ENCODE peak calls at places on chromosomes 1 and 21, in seven cellular contexts. C, A, W, S, P, X and R are unnamed samples.

GRCh38 chr1:117436528-117436927 is 69.3 kb downstream of the MAN1A2 start:
- DNase-seq in C (no peak), A (no peak), W (no peak), S (no peak), P (no peak), X (no peak), R (no peak)

GRCh38 chr1:9643351-9644256 is 7.9 kb upstream of the PIK3CD start:
- DNase-seq in C (no peak), A (no peak), W (no peak), S (no peak), P (no peak), X (no peak), R (no peak)

GRCh38 chr1:119771016-119771415 is 2.3 kb upstream of the HMGCS2 start:
- DNase-seq in C (no peak), A (no peak), W (no peak), S (no peak), P (peak), X (no peak), R (no peak)

GRCh38 chr1:27103498-27103897 is 51.4 kb downstream of the SLC9A1 start:
- DNase-seq in C (no peak), A (no peak), W (no peak), S (no peak), P (no peak), X (no peak), R (no peak)

GRCh38 chr1:204267191-204267601 is 53.4 kb upstream of the GOLT1A start:
- DNase-seq in C (no peak), A (no peak), W (no peak), S (no peak), P (no peak), X (no peak), R (no peak)

GRCh38 chr1:107326823-107327445 is 186.1 kb downstream of the NTNG1 start:
- DNase-seq in C (no peak), A (peak), W (no peak), S (peak), P (no peak), X (no peak), R (no peak)

GRCh38 chr21:44286086-44286715 is 525 bp downstream of the AIRE start:
- DNase-seq in C (no peak), A (no peak), W (no peak), S (no peak), P (no peak), X (no peak), R (no peak)

GRCh38 chr1:30008372-30008997 is 714.9 kb downstream of the MATN1 start:
- DNase-seq in C (no peak), A (no peak), W (no peak), S (no peak), P (no peak), X (no peak), R (no peak)

GRCh38 chr1:237799762-237800474 is 90.8 kb downstream of the ZP4 start:
- DNase-seq in C (no peak), A (peak), W (no peak), S (no peak), P (peak), X (no peak), R (peak)

GRCh38 chr1:33471416-33471815 is 1.0 kb upstream of the ZSCAN20 start:
- DNase-seq in C (no peak), A (no peak), W (no peak), S (no peak), P (no peak), X (no peak), R (no peak)

GRCh38 chr1:221437171-221437570 is 304.7 kb downstream of the DUSP10 start:
- DNase-seq in C (no peak), A (no peak), W (no peak), S (peak), P (no peak), X (no peak), R (no peak)

GRCh38 chr1:155219592-155220031 is 11.1 kb downstream of the MTX1 start:
- DNase-seq in C (no peak), A (no peak), W (no peak), S (peak), P (peak), X (no peak), R (no peak)

GRCh38 chr1:212966619-212967018 is 16.3 kb downstream of the VASH2 start:
- DNase-seq in C (no peak), A (no peak), W (no peak), S (no peak), P (no peak), X (no peak), R (no peak)

GRCh38 chr1:182768973-182769372 is 20.6 kb upstream of the NPL start:
- DNase-seq in C (no peak), A (no peak), W (no peak), S (peak), P (no peak), X (no peak), R (no peak)

GRCh38 chr1:159891275-159892157 is 8.4 kb downstream of the CFAP45 start:
- DNase-seq in C (peak), A (peak), W (peak), S (peak), P (peak), X (peak), R (peak)

GRCh38 chr1:216833516-216833915 is 110.3 kb upstream of the ESRRG start:
- DNase-seq in C (no peak), A (no peak), W (no peak), S (no peak), P (no peak), X (no peak), R (no peak)

GRCh38 chr1:164629971-164630370 is 71.0 kb downstream of the PBX1 start:
- DNase-seq in C (no peak), A (no peak), W (no peak), S (peak), P (no peak), X (no peak), R (no peak)

GRCh38 chr1:68359045-68359444 is 90.7 kb downstream of the RPE65 start:
- DNase-seq in C (no peak), A (no peak), W (no peak), S (peak), P (no peak), X (no peak), R (no peak)

GRCh38 chr1:214843281-214843680 is 239.3 kb upstream of the KCNK2 start:
- DNase-seq in C (no peak), A (no peak), W (no peak), S (peak), P (no peak), X (no peak), R (no peak)

GRCh38 chr1:230345139-230345885 is 80.8 kb downstream of the PGBD5 start:
- DNase-seq in C (no peak), A (no peak), W (no peak), S (no peak), P (no peak), X (no peak), R (no peak)

GRCh38 chr1:51592711-51593110 is 24.2 kb upstream of the OSBPL9 start:
- DNase-seq in C (no peak), A (no peak), W (no peak), S (no peak), P (no peak), X (no peak), R (no peak)

GRCh38 chr1:47984175-47984789 is 12.9 kb downstream of the TRABD2B start:
- DNase-seq in C (no peak), A (peak), W (no peak), S (no peak), P (peak), X (no peak), R (no peak)

GRCh38 chr1:210237514-210237913 is 4.9 kb downstream of the SERTAD4 start:
- DNase-seq in C (no peak), A (no peak), W (no peak), S (peak), P (no peak), X (no peak), R (no peak)

GRCh38 chr1:210236840-210237409 is 4.3 kb downstream of the SERTAD4 start:
- DNase-seq in C (no peak), A (no peak), W (no peak), S (peak), P (no peak), X (peak), R (no peak)

GRCh38 chr1:210237981-210238380 is 5.4 kb downstream of the SERTAD4 start:
- DNase-seq in C (no peak), A (no peak), W (no peak), S (no peak), P (no peak), X (no peak), R (no peak)

GRCh38 chr1:210241121-210241520 is 8.5 kb downstream of the SERTAD4 start:
- DNase-seq in C (no peak), A (no peak), W (no peak), S (no peak), P (no peak), X (no peak), R (no peak)

DNA sequence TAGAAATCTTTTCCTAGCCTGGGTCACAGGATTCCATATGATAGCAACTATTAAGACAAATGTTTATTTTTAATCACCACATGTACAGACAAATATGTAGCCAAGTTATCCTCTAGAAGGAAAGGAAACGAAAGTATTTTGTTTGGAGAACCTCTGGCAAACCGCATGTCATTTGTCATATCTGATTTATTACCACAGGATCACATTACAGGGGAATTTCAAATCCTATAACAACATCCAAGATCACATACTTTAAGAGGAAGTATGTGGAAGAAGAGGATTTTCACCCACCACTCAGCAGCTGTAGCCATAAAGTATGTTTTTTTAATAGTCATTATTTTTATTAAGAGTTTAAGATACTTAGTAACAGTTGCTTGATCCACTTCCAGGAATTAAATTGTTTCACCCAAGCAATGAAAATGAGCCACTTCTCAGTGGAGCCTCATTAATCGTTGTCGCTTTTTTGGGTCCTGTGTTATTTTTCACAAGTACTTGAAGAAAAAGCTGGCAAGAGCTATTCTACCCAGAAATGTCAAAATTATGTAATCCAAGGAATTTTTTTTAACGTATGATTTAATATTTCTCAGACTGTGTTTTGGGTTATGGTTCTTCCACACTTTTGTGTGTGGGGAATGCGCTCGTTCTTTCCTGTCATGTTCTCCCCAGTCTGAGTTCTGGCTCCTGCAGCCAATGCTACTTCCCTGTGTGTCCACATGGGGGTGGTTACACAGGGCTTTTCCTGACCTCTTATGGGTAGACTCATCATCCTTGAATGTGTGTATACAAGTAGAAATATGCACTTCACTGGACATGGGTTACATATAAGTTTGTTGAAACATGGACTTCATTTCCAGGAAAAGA is 6.9 kb downstream of the SERTAD4 start:
- DNase-seq in C (peak), A (peak), W (no peak), S (peak), P (peak), X (no peak), R (no peak)
- TF ChIP-seq CTCF in C (peak), A (peak), W (no peak), S (peak), P (peak), X (peak), R (no peak)

GRCh38 chr1:23483327-23484252 is at the start of gene ASAP3:
- DNase-seq in C (no peak), A (no peak), W (no peak), S (peak), P (peak), X (no peak), R (peak)
- TF ChIP-seq CTCF in C (no peak), A (no peak), W (no peak), S (peak), P (peak), X (no peak), R (peak)

DNA sequence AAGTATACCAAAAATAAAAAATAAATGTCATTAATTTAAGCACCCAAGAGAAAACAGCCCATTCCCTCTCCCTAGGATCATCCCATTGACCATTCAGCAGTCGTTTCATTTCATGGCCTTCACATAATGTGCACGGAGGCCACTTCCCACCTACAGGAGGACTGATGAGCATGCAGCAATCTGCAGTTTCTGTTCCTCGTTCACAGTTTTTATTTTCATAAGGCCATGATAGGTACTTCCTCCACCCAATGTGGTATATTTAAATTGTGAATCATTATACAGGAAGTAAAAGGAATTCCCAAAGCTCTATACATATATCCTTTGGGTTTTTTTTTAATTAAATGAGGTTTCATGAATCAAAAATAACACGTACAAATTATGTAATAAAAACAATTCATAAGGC is 27.7 kb upstream of the SLC44A3 start:
- DNase-seq in C (peak), A (peak), W (no peak), S (no peak), P (no peak), X (no peak), R (peak)
- TF ChIP-seq CTCF in C (peak), A (peak), W (no peak), S (peak), P (peak), X (peak), R (no peak)

DNA sequence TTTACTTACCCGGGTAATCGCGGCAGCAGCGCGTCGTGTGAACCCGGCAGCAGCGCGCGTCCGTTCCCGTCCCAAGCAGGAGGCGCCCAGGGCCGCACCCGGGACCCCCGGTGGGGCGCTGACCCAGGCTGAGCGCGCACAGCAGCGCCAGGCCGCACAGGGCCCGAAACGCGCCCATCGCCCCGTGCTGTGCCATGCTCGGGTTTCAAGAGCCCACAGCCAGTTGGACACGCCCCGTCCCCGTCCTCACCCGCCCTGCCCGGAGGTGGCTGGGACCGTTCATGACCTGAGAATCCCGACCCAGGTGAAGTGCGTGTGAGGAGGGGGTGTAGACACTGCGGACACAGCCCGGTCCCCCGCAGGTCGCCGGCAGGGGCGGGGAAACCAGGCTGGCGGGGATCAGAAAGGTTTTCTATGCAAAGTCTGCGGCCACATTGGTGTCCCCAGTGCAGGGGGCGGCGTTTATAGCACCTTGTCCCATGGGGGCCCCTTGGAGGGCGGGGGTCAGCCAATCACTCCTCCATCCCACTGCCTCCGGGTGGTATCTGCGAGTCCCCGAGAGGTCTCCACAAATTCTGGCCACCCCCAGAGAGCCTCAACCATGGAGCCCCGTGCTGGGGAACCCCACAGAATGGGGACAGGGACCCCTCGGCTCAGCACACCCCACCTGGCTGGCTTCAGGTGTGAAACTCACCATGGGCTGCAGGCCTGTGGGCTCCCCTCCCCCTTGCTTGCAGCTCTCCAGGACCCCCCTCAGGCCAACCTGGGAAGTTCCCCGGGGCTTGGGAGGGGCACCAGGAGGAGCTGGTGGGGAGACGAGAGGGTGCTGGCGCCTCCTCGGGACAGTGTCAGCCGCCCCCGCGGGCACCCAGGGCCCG is at the start of gene TNFRSF18:
- DNase-seq in C (no peak), A (no peak), W (no peak), S (no peak), P (peak), X (no peak), R (peak)
- TF ChIP-seq CTCF in C (no peak), A (no peak), W (no peak), S (no peak), P (peak), X (no peak), R (peak)

GRCh38 chr1:39542924-39543323 is 33.7 kb downstream of the PABPC4 start:
- DNase-seq in C (no peak), A (no peak), W (no peak), S (no peak), P (no peak), X (no peak), R (no peak)
- TF ChIP-seq CTCF in C (no peak), A (no peak), W (no peak), S (no peak), P (no peak), X (no peak), R (no peak)

DNA sequence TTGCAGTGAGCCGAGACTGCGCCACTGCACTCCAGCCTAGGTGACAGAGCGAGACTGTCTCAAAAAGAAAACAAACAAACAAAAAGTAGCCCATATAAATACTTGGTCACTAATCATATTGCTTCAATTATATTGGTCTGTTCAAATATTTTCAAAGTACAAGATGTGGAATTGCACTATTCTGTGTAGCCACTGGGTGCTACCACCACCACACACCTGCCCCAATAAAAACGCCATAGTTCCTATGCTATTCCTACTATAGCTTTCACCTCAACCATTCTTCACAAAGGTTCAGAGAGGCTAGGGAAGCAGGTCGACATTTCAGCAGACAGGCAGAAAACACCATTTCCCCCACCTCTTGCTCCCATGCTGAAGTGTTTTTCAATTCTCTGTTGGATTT is 16.7 kb downstream of the NDC1 start:
- DNase-seq in C (no peak), A (no peak), W (no peak), S (no peak), P (no peak), X (no peak), R (no peak)
- TF ChIP-seq CTCF in C (no peak), A (no peak), W (no peak), S (no peak), P (no peak), X (no peak), R (peak)

DNA sequence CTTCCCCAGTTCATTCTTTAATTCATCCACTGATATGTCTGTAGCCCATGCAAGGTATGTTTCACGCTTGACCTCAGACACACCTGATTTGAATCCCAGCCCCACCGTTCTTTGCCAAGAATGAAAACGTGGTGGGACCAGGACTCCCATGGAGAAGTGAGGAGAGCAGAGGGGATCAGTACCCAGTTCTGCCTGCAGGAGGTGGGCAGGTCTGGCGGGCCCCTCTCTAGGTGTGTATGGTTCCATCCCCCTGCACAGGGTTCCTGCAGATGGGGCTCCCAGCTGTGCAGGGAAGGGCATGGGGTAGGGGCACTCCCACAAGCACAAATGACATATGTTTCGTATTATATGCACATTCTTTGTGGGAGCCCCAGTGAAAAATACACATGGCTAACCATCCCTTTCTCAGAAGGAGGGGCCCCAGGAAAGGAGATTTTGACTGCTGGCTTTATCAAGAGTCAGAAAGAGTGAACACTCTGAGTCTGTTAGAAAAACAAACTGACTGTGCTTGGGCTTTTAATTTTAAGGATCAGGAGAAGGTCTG is 144.6 kb downstream of the PLPP3 start:
- DNase-seq in C (no peak), A (no peak), W (no peak), S (no peak), P (peak), X (no peak), R (no peak)
- TF ChIP-seq CTCF in C (peak), A (no peak), W (no peak), S (peak), P (peak), X (no peak), R (no peak)

GRCh38 chr21:34762761-34763160 is 94.0 kb downstream of the CLIC6 start:
- DNase-seq in C (peak), A (no peak), W (no peak), S (no peak), P (peak), X (no peak), R (no peak)
- TF ChIP-seq CTCF in C (peak), A (no peak), W (no peak), S (no peak), P (no peak), X (no peak), R (no peak)

DNA sequence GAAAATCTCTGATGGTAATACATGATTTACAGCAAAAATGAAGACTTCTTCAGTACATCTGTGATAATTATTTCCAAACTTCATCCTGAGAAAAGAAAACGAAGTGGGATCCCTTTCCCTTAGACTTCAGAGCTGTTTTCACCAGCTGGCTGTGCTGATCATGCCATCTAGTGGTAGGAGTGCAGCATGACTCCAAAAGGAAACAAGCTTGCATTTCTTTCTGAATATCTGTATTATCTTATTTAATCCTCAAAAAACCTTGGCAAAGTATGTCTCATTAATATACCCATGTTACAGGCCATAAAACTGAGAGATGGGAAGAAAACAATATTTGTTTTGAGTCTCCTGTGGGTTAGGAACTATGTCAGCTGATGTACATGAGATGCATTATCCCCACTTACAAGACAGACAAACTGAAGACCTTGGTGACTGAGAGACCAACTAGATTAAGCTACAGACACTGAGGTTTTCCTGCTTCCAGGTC is 9.8 kb upstream of the GJA8 start:
- DNase-seq in C (peak), A (peak), W (no peak), S (peak), P (peak), X (no peak), R (peak)
- TF ChIP-seq CTCF in C (peak), A (peak), W (peak), S (peak), P (peak), X (peak), R (peak)